ENCODE peak calls at places on chromosome 3, in five cellular contexts. K, S, V, Y and H are unnamed samples.

GRCh38 chr3:186511702-186512101 is 32.5 kb downstream of the CRYGS start:
- DNase-seq in K (no peak), S (no peak), V (no peak), Y (no peak), H (no peak)

GRCh38 chr3:188067932-188068331 is 86.0 kb upstream of the LPP start:
- DNase-seq in K (no peak), S (peak; percentile 35), V (no peak), Y (no peak), H (peak; percentile 87)

GRCh38 chr3:77373619-77374018 is 333.7 kb downstream of the ROBO2 start:
- DNase-seq in K (no peak), S (no peak), V (no peak), Y (no peak), H (no peak)

GRCh38 chr3:125003369-125003853 is 52.4 kb downstream of the HEG1 start:
- DNase-seq in K (no peak), S (no peak), V (no peak), Y (peak; percentile 10), H (peak; percentile 85)

GRCh38 chr3:194688946-194689345 is 3.3 kb downstream of the FAM43A start:
- DNase-seq in K (no peak), S (no peak), V (no peak), Y (no peak), H (no peak)

GRCh38 chr3:74390121-74390870 is 224.2 kb downstream of the CNTN3 start:
- DNase-seq in K (no peak), S (no peak), V (no peak), Y (no peak), H (no peak)

GRCh38 chr3:71208273-71209095 is 375.0 kb downstream of the FOXP1 start:
- DNase-seq in K (no peak), S (peak; percentile 66), V (peak; percentile 84), Y (no peak), H (peak; percentile 63)

GRCh38 chr3:190528721-190529120 is 14.8 kb downstream of the IL1RAP start:
- DNase-seq in K (no peak), S (no peak), V (no peak), Y (no peak), H (no peak)

GRCh38 chr3:126540342-126540849 is 16.4 kb downstream of the CHST13 start:
- DNase-seq in K (no peak), S (peak; percentile 88), V (no peak), Y (no peak), H (peak; percentile 92)

GRCh38 chr3:40213556-40213955 is 96.0 kb upstream of the EIF1B start:
- DNase-seq in K (no peak), S (no peak), V (no peak), Y (no peak), H (no peak)

GRCh38 chr3:149577801-149578200 is 80.0 kb downstream of the WWTR1 start:
- DNase-seq in K (no peak), S (no peak), V (no peak), Y (no peak), H (no peak)

GRCh38 chr3:49295489-49296058 is 18.5 kb upstream of the C3orf62 start:
- DNase-seq in K (peak; percentile 41), S (peak; percentile 48), V (peak; percentile 5), Y (no peak), H (peak; percentile 67)

GRCh38 chr3:110810356-110810755 is 261.3 kb upstream of the NECTIN3 start:
- DNase-seq in K (no peak), S (peak; percentile 59), V (no peak), Y (no peak), H (peak; percentile 78)

GRCh38 chr3:16056210-16056607 is 118.3 kb upstream of the GALNT15 start:
- DNase-seq in K (no peak), S (peak; percentile 89), V (no peak), Y (no peak), H (peak; percentile 86)

GRCh38 chr3:66923991-66924390 is 74.1 kb upstream of the KBTBD8 start:
- DNase-seq in K (no peak), S (no peak), V (no peak), Y (no peak), H (no peak)

GRCh38 chr3:170999737-171000242 is 26.7 kb downstream of the SLC2A2 start:
- DNase-seq in K (no peak), S (peak; percentile 30), V (no peak), Y (no peak), H (peak; percentile 72)

GRCh38 chr3:180433172-180433571 is 168.8 kb upstream of the TTC14 start:
- DNase-seq in K (no peak), S (peak; percentile 18), V (no peak), Y (no peak), H (peak; percentile 74)

GRCh38 chr3:190321789-190322603 is at the start of gene CLDN1:
- DNase-seq in K (no peak), S (peak; percentile 59), V (peak; percentile 93), Y (peak; percentile 80), H (peak; percentile 63)

GRCh38 chr3:13043656-13044055 is 29.6 kb downstream of the IQSEC1 start:
- DNase-seq in K (no peak), S (no peak), V (no peak), Y (no peak), H (no peak)

GRCh38 chr3:182769673-182770072 is 23.6 kb upstream of the ATP11B start:
- DNase-seq in K (no peak), S (no peak), V (no peak), Y (no peak), H (no peak)

GRCh38 chr3:59313365-59313764 is 263.5 kb upstream of the CFAP20DC start:
- DNase-seq in K (peak; percentile 19), S (peak; percentile 43), V (no peak), Y (peak; percentile 16), H (peak; percentile 41)

GRCh38 chr3:37492468-37492867 is 318.1 kb upstream of the LRRFIP2 start:
- DNase-seq in K (no peak), S (no peak), V (no peak), Y (no peak), H (no peak)

GRCh38 chr3:13544951-13545651 is 3.8 kb upstream of the FBLN2 start:
- DNase-seq in K (no peak), S (no peak), V (no peak), Y (no peak), H (no peak)

GRCh38 chr3:195147649-195148121 is 123.3 kb downstream of the XXYLT1 start:
- DNase-seq in K (peak; percentile 80), S (peak; percentile 36), V (no peak), Y (no peak), H (no peak)

GRCh38 chr3:21750831-21751391 is at the start of gene ZNF385D:
- DNase-seq in K (no peak), S (peak; percentile 60), V (no peak), Y (peak; percentile 29), H (peak; percentile 88)

GRCh38 chr3:5122741-5123706 is 932 bp downstream of the ARL8B start:
- DNase-seq in K (peak; percentile 36), S (peak; percentile 91), V (no peak), Y (peak; percentile 35), H (peak; percentile 60)

GRCh38 chr3:4656059-4656458 is 162.9 kb downstream of the ITPR1 start:
- DNase-seq in K (peak; percentile 2), S (peak; percentile 60), V (peak; percentile 59), Y (peak; percentile 68), H (peak; percentile 66)

GRCh38 chr3:100209948-100210776 is 50.6 kb upstream of the TBC1D23 start:
- DNase-seq in K (no peak), S (peak; percentile 42), V (no peak), Y (no peak), H (peak; percentile 30)

GRCh38 chr3:98733055-98733777 is 29.9 kb upstream of the ST3GAL6 start:
- DNase-seq in K (no peak), S (no peak), V (no peak), Y (peak; percentile 46), H (no peak)

GRCh38 chr3:186605078-186605477 is 7.8 kb upstream of the AHSG start:
- DNase-seq in K (no peak), S (no peak), V (no peak), Y (no peak), H (no peak)

GRCh38 chr3:108603689-108604088 is 14.2 kb downstream of the DZIP3 start:
- DNase-seq in K (peak; percentile 27), S (peak; percentile 6), V (no peak), Y (no peak), H (peak; percentile 42)

GRCh38 chr3:138919304-138919703 is 27.6 kb downstream of the FOXL2 start:
- DNase-seq in K (no peak), S (no peak), V (no peak), Y (no peak), H (no peak)

GRCh38 chr3:50637945-50638344 is 21.0 kb downstream of the MAPKAPK3 start:
- DNase-seq in K (no peak), S (no peak), V (no peak), Y (no peak), H (no peak)

GRCh38 chr3:151197981-151198767 is 4.8 kb downstream of the GPR171 start:
- DNase-seq in K (no peak), S (no peak), V (no peak), Y (no peak), H (no peak)

GRCh38 chr3:43071313-43071893 is 34.5 kb downstream of the POMGNT2 start:
- DNase-seq in K (peak; percentile 5), S (no peak), V (no peak), Y (no peak), H (no peak)

GRCh38 chr3:134481166-134481565 is 4.6 kb downstream of the ANAPC13 start:
- DNase-seq in K (no peak), S (no peak), V (no peak), Y (no peak), H (no peak)